ENCODE peak calls at places on chromosomes 3 and 15, in four cellular contexts. One of them, this sample, is unnamed.

GRCh38 chr3:146502887-146503458 is 33.6 kb upstream of the PLSCR2 start:
- DNase-seq in B cell: no peak
- DNase-seq in ovary: no peak
- DNase-seq in tibial nerve: no peak
- DNase-seq in this sample: no peak

GRCh38 chr3:184716652-184717607 is 5.1 kb upstream of the MAGEF1 start:
- DNase-seq in ovary: peak
- DNase-seq in tibial nerve: no peak
- DNase-seq in B cell: no peak
- DNase-seq in this sample: peak

GRCh38 chr3:58952128-58952917 is 97.5 kb downstream of the CFAP20DC start:
- DNase-seq in ovary: no peak
- DNase-seq in B cell: no peak
- DNase-seq in tibial nerve: no peak
- DNase-seq in this sample: peak

GRCh38 chr3:945738-946137 is 147.1 kb upstream of the CNTN6 start:
- DNase-seq in tibial nerve: no peak
- DNase-seq in B cell: no peak
- DNase-seq in ovary: no peak
- DNase-seq in this sample: no peak

GRCh38 chr15:65081758-65082157 is 5.2 kb downstream of the KBTBD13 start:
- DNase-seq in B cell: no peak
- DNase-seq in tibial nerve: no peak
- DNase-seq in ovary: no peak
- DNase-seq in this sample: no peak

GRCh38 chr15:27767918-27768640 is 331.0 kb downstream of the OCA2 start:
- DNase-seq in ovary: no peak
- DNase-seq in tibial nerve: no peak
- DNase-seq in B cell: no peak
- DNase-seq in this sample: no peak

GRCh38 chr3:173977747-173978146 is 580.2 kb downstream of the NLGN1 start:
- DNase-seq in B cell: no peak
- DNase-seq in tibial nerve: no peak
- DNase-seq in ovary: no peak
- DNase-seq in this sample: peak

GRCh38 chr3:145017959-145018358 is 1046.3 kb downstream of the DIPK2A start:
- DNase-seq in tibial nerve: no peak
- DNase-seq in ovary: no peak
- DNase-seq in B cell: no peak
- DNase-seq in this sample: peak

GRCh38 chr15:72358532-72359180 is 17.2 kb downstream of the HEXA start:
- DNase-seq in B cell: no peak
- DNase-seq in tibial nerve: no peak
- DNase-seq in ovary: no peak
- DNase-seq in this sample: peak

GRCh38 chr15:97301166-97301565 is 659.3 kb upstream of the ARRDC4 start:
- DNase-seq in ovary: no peak
- DNase-seq in tibial nerve: no peak
- DNase-seq in B cell: no peak
- DNase-seq in this sample: no peak

GRCh38 chr3:16060945-16061344 is 113.5 kb upstream of the GALNT15 start:
- DNase-seq in ovary: peak
- DNase-seq in tibial nerve: peak
- DNase-seq in B cell: no peak
- DNase-seq in this sample: peak

GRCh38 chr3:102124301-102125158 is 275.2 kb downstream of the NFKBIZ start:
- DNase-seq in B cell: no peak
- DNase-seq in tibial nerve: no peak
- DNase-seq in ovary: no peak
- DNase-seq in this sample: peak

GRCh38 chr3:36991923-36992805 is 767 bp downstream of the EPM2AIP1 start:
- DNase-seq in ovary: no peak
- DNase-seq in B cell: no peak
- DNase-seq in tibial nerve: no peak
- DNase-seq in this sample: peak

GRCh38 chr15:62085740-62086139 is 19.0 kb downstream of the C2CD4A start:
- DNase-seq in B cell: no peak
- DNase-seq in tibial nerve: no peak
- DNase-seq in ovary: no peak
- DNase-seq in this sample: no peak

GRCh38 chr3:133863865-133864264 is 31.8 kb downstream of the RAB6B start:
- DNase-seq in B cell: no peak
- DNase-seq in ovary: no peak
- DNase-seq in tibial nerve: no peak
- DNase-seq in this sample: no peak

GRCh38 chr3:184620101-184620798 is 58.7 kb downstream of the EPHB3 start:
- DNase-seq in ovary: no peak
- DNase-seq in tibial nerve: no peak
- DNase-seq in B cell: no peak
- DNase-seq in this sample: peak

GRCh38 chr3:79898907-79899306 is 131.1 kb upstream of the ROBO1 start:
- DNase-seq in tibial nerve: no peak
- DNase-seq in ovary: no peak
- DNase-seq in B cell: no peak
- DNase-seq in this sample: no peak